ENCODE peak calls at places on chromosomes 2 and 18, in eight cellular contexts. R is NCI-H345; G is C1 segment of cervical spinal cord; F is cardiac fibroblast; Z is A549; T is HT1080; U is stimulated activated CD4-positive, alpha-beta T cell treated with anti-CD3 and anti-CD28 coated beads, Interleukin-15, amount 100 ng/mL, for 24 hours; Y is LNCaP clone FGC. J is an unnamed sample.

GRCh38 chr18:24022141-24022540 is 7.6 kb downstream of the TTC39C start:
- DNase-seq in Z (no peak), G (no peak), F (peak), U (no peak), Y (no peak), T (peak), R (no peak), J (no peak)

GRCh38 chr2:207706936-207707860 is 4.2 kb upstream of the CCNYL1 start:
- DNase-seq in Z (no peak), R (no peak), U (no peak), F (no peak), G (no peak), Y (no peak), T (no peak), J (no peak)

GRCh38 chr2:160576054-160576499 is 82.5 kb upstream of the RBMS1 start:
- DNase-seq in Y (peak), R (no peak), F (peak), U (no peak), T (no peak), Z (peak), G (no peak), J (no peak)

GRCh38 chr2:205754924-205755321 is 72.6 kb downstream of the NRP2 start:
- DNase-seq in G (no peak), Y (no peak), U (no peak), R (no peak), Z (peak), T (peak), F (peak), J (no peak)

GRCh38 chr18:75827781-75828274 is 400.3 kb upstream of the SMIM21 start:
- DNase-seq in Y (peak), G (no peak), Z (no peak), U (no peak), F (no peak), T (no peak), R (no peak), J (no peak)

GRCh38 chr2:40348665-40349064 is 103.2 kb downstream of the SLC8A1 start:
- DNase-seq in R (no peak), F (peak), T (no peak), Z (no peak), U (no peak), Y (no peak), G (no peak), J (no peak)

GRCh38 chr2:98761267-98761781 is 30.4 kb upstream of the MGAT4A start:
- DNase-seq in Y (peak), F (peak), Z (no peak), G (no peak), T (no peak), U (peak), R (no peak), J (no peak)

GRCh38 chr18:49907346-49907929 is 94.1 kb upstream of the ACAA2 start:
- DNase-seq in Z (no peak), F (peak), G (no peak), R (no peak), T (peak), Y (peak), U (no peak), J (no peak)

GRCh38 chr18:76256897-76257500 is 238.0 kb downstream of the ZNF516 start:
- DNase-seq in G (no peak), Z (peak), U (peak), F (peak), T (peak), Y (no peak), R (peak), J (no peak)

GRCh38 chr18:72866901-72867701 is 686 bp downstream of the NETO1 start:
- DNase-seq in Z (no peak), R (peak), Y (no peak), F (no peak), U (no peak), G (no peak), T (no peak), J (no peak)

GRCh38 chr2:84906900-84907714 is 1.7 kb downstream of the TMSB10 start:
- DNase-seq in Z (peak), F (peak), Y (no peak), U (peak), T (peak), R (peak), G (no peak), J (peak)

GRCh38 chr18:62659698-62660097 is 55.6 kb upstream of the PHLPP1 start:
- DNase-seq in U (no peak), R (no peak), Z (no peak), G (no peak), Y (no peak), T (no peak), F (no peak), J (no peak)

GRCh38 chr2:47907097-47907781 is 941 bp upstream of the FBXO11 start:
- DNase-seq in R (peak), Z (peak), G (no peak), F (peak), T (no peak), Y (no peak), U (peak), J (no peak)

GRCh38 chr2:42923632-42924425 is 131.4 kb upstream of the HAAO start:
- DNase-seq in Z (no peak), U (no peak), T (no peak), R (no peak), F (peak), Y (no peak), G (no peak), J (no peak)